ENCODE peak calls at places on chromosome 17, in six cellular contexts. R is heart right ventricle, P is HFF-Myc, Q is PC-3, A is neural crest cell, B is activated B cell treated with CpG ODN at 0.5 μM for 24 hours. J is an unnamed sample.

GRCh38 chr17:79338142-79338541 is 263.5 kb downstream of the ENGASE start:
- DNase-seq in R (no peak), A (no peak), P (no peak), Q (no peak), B (no peak), J (no peak)

GRCh38 chr17:21166599-21167265 is 40.0 kb downstream of the DHRS7B start:
- DNase-seq in R (no peak), P (no peak), A (no peak), B (no peak), Q (no peak), J (no peak)

GRCh38 chr17:81726004-81726403 is 13.9 kb downstream of the SLC25A10 start:
- DNase-seq in A (no peak), B (no peak), Q (no peak), P (no peak), R (no peak), J (no peak)

GRCh38 chr17:68197091-68197996 is 50.5 kb upstream of the AMZ2 start:
- DNase-seq in Q (peak; percentile 37), A (no peak), R (no peak), P (no peak), B (peak; percentile 53), J (no peak)

GRCh38 chr17:76697702-76698465 is 12.9 kb downstream of the MXRA7 start:
- DNase-seq in R (no peak), B (no peak), A (no peak), P (no peak), Q (no peak), J (no peak)

GRCh38 chr17:55289106-55289446 is 24.3 kb downstream of the HLF start:
- DNase-seq in P (no peak), R (peak; percentile 23), B (no peak), A (no peak), Q (no peak), J (no peak)

GRCh38 chr17:2058521-2059124 is 3.7 kb downstream of the HIC1 start:
- DNase-seq in B (peak; percentile 74), Q (no peak), A (peak; percentile 39), R (peak; percentile 80), P (no peak), J (peak; percentile 82)

GRCh38 chr17:62565817-62566216 is 61.7 kb upstream of the MRC2 start:
- DNase-seq in Q (peak; percentile 97), B (no peak), A (no peak), P (no peak), R (no peak), J (no peak)

GRCh38 chr17:71402661-71403141 is 718.1 kb upstream of the SOX9 start:
- DNase-seq in Q (peak; percentile 92), R (no peak), A (no peak), P (no peak), B (no peak), J (peak; percentile 28)

GRCh38 chr17:72416054-72416691 is 295.4 kb downstream of the SOX9 start:
- DNase-seq in B (no peak), Q (no peak), A (no peak), P (no peak), R (no peak), J (no peak)

GRCh38 chr17:69761011-69761410 is 314.0 kb upstream of the KCNJ16 start:
- DNase-seq in Q (no peak), A (no peak), B (no peak), R (no peak), P (no peak), J (no peak)

GRCh38 chr17:73753751-73754496 is 109.7 kb upstream of the SDK2 start:
- DNase-seq in Q (no peak), A (no peak), P (no peak), B (no peak), R (no peak), J (no peak)

GRCh38 chr17:46001390-46002310 is 2.6 kb downstream of the STH start:
- DNase-seq in R (no peak), A (no peak), Q (no peak), B (no peak), P (no peak), J (no peak)

GRCh38 chr17:32609085-32609484 is 122.3 kb downstream of the CDK5R1 start:
- DNase-seq in A (no peak), B (peak; percentile 52), Q (peak; percentile 66), R (peak; percentile 34), P (no peak), J (peak; percentile 78)

GRCh38 chr17:20092292-20092867 is 83.2 kb downstream of the SPECC1 start:
- DNase-seq in R (no peak), P (no peak), Q (peak; percentile 18), B (no peak), A (no peak), J (no peak)

GRCh38 chr17:6437466-6437865 is 2.5 kb upstream of the AIPL1 start:
- DNase-seq in P (no peak), A (no peak), Q (no peak), R (no peak), B (no peak), J (no peak)

GRCh38 chr17:62870581-62870964 is 62.5 kb upstream of the MARCHF10 start:
- DNase-seq in Q (no peak), P (no peak), A (no peak), B (no peak), R (no peak), J (no peak)

GRCh38 chr17:33052856-33053255 is 61.2 kb downstream of the SPACA3 start:
- DNase-seq in R (no peak), Q (peak; percentile 23), B (no peak), A (no peak), P (no peak), J (no peak)

GRCh38 chr17:61427567-61427966 is 24.7 kb upstream of the TBX4 start:
- DNase-seq in B (no peak), Q (no peak), R (no peak), P (no peak), A (no peak), J (no peak)

GRCh38 chr17:48603959-48604769 is 622 bp downstream of the HOXB6 start:
- DNase-seq in Q (peak; percentile 79), P (no peak), R (no peak), B (no peak), A (no peak), J (peak; percentile 79)

GRCh38 chr17:75685508-75685907 is 18.4 kb downstream of the SAP30BP start:
- DNase-seq in A (no peak), Q (no peak), P (no peak), R (no peak), B (no peak), J (no peak)

GRCh38 chr17:67374329-67375053 is 2.6 kb upstream of the PITPNC1 start:
- DNase-seq in P (peak; percentile 72), B (peak; percentile 76), Q (peak; percentile 94), A (peak; percentile 88), R (peak; percentile 86), J (peak; percentile 87)

GRCh38 chr17:34081269-34081668 is 173.8 kb upstream of the CCL2 start:
- DNase-seq in A (no peak), R (no peak), B (no peak), Q (peak; percentile 25), P (no peak), J (peak; percentile 16)
- TF ChIP-seq CTCF in A (peak; percentile 53), R (peak; percentile 27), B (no peak), Q (peak; percentile 35), P (peak; percentile 39), J (no peak)

DNA sequence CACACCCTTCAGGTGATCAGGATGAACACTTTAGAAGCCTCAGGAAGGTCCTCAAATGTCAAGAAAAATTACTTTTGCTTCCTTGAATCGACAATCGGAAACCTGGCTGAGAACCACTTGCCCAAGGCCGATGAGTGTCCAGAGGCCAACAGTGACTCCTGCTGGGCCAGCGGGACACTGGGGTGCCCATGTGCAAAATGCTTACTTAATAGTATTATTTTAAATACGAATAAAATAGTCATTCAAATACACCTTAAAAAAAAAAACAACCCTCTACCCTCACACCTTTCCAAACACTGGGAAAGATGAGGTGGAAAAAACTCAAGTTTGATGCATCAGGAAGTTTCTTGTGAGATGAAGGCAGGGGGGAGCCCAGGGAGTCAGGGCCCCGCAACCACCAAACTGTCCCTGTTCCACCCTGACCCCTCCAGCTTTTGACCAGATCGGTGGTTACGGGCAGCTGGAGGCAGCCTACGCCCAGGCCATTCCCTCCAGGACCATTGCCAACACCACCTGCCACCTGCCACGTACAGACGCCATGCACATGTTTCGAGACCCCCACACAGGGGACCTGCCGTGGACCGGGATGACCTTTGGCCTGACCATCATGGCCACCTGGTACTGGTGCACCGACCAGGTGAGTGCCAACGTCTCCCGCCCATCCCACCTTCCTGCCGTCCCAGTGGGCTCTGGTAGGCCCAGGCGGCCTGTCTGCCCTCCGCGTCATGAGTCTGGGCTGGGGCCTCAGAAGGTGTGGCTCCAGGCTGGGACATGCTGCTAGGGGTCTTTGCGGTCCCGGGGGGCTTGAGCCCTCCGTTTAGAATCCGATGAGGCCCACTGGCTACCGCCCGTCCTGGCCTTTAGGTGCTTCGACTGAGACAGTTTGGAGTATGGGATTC is 18.9 kb downstream of the SLC5A10 start:
- DNase-seq in R (no peak), A (no peak), P (no peak), Q (no peak), B (no peak), J (no peak)
- TF ChIP-seq CTCF in R (no peak), A (no peak), P (peak; percentile 19), Q (peak; percentile 44), B (no peak), J (no peak)

DNA sequence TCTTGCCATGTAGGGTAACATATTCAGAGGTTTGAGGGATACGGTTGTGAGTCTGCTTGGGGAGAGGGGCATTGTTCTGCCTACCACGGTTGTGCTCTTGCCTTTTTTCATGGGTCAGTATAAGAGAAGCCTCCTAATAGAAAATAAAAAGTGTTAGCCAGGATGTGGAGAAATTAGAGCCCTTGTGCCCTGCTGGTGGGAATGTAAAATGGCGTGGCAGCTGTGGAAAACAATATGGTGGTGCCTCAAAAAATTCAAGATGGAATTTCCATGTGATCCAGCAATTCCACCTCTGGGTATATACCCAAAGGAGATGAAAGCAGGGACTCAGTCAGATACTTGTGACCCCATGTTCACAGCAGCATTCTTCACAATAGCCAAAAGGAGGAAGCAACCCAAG is 14.2 kb upstream of the LRRC75A start:
- DNase-seq in Q (no peak), B (no peak), P (no peak), R (no peak), A (no peak), J (no peak)
- TF ChIP-seq CTCF in Q (peak; percentile 37), B (no peak), P (peak; percentile 25), R (no peak), A (peak; percentile 47), J (no peak)

GRCh38 chr17:17579691-17580090 is 11.8 kb downstream of the PEMT start:
- DNase-seq in R (no peak), Q (peak; percentile 61), A (no peak), P (no peak), B (no peak), J (no peak)

GRCh38 chr17:17580662-17581470 is 10.6 kb downstream of the PEMT start:
- DNase-seq in P (no peak), B (no peak), R (no peak), Q (peak; percentile 70), A (no peak), J (no peak)

GRCh38 chr17:17577373-17577772 is 14.1 kb downstream of the PEMT start:
- DNase-seq in Q (no peak), B (no peak), P (no peak), R (no peak), A (no peak), J (no peak)

GRCh38 chr17:17581509-17581908 is 10.0 kb downstream of the PEMT start:
- DNase-seq in Q (no peak), P (no peak), A (no peak), R (no peak), B (no peak), J (no peak)

DNA sequence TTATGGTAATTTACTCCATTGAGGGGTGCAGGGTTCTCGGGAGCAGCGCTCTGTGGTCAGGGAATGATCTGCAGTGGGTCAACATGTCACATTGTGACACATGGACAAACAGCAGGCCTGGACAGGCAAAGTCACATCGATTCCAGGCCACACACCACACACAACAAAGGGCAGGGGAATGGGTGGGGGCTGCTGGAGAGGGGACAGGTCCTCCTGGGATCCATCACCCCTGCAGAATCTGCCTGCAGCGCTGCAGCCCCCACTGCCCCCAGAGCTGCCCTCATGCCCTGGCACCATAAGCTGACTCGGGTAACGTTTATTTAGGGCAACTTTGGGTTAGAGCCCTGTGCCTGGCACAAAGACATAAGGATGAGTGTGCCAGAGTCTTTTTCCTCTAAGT is 9.1 kb downstream of the PEMT start:
- DNase-seq in P (no peak), Q (no peak), B (no peak), R (no peak), A (no peak), J (no peak)
- TF ChIP-seq CTCF in P (no peak), Q (no peak), B (no peak), R (no peak), A (no peak), J (no peak)